ENCODE peak calls at places on chromosome 1, in ten cellular contexts. M is transverse colon, S is esophagus muscularis mucosa, J is left lung, D is AG04450, B is trophoblast cell, K is lower lobe of right lung, U is upper lobe of right lung, N is mesendoderm, F is H9. V is an unnamed sample.

GRCh38 chr1:212212901-212213300 is 72.3 kb upstream of the PPP2R5A start:
- DNase-seq in N (no peak), K (no peak), J (no peak), U (no peak), D (no peak), B (peak), S (no peak), M (no peak), F (no peak), V (no peak)

GRCh38 chr1:232686346-232686745 is 56.4 kb upstream of the SIPA1L2 start:
- DNase-seq in N (no peak), K (no peak), D (no peak), M (no peak), S (no peak), F (no peak), U (no peak), J (no peak), B (no peak), V (no peak)

GRCh38 chr1:15046487-15047165 is 106.9 kb upstream of the TMEM51 start:
- DNase-seq in N (peak), M (peak), K (peak), D (peak), S (no peak), U (peak), J (no peak), B (peak), F (peak), V (peak)

GRCh38 chr1:68470388-68470970 is 20.7 kb upstream of the RPE65 start:
- DNase-seq in K (no peak), B (peak), U (no peak), D (no peak), F (no peak), J (no peak), N (no peak), M (no peak), S (no peak), V (no peak)

GRCh38 chr1:66927528-66927927 is 2.7 kb downstream of the MIER1 start:
- DNase-seq in J (no peak), U (no peak), K (no peak), M (no peak), N (no peak), B (no peak), F (no peak), D (no peak), S (no peak), V (no peak)

GRCh38 chr1:68028566-68028965 is 21.9 kb downstream of the DIRAS3 start:
- DNase-seq in N (no peak), D (no peak), B (no peak), U (no peak), M (no peak), K (no peak), S (peak), J (no peak), F (no peak), V (no peak)

GRCh38 chr1:77533660-77534295 is 148.7 kb downstream of the ZZZ3 start:
- DNase-seq in B (peak), J (no peak), M (peak), D (no peak), U (no peak), K (peak), S (no peak), F (peak), N (peak), V (peak)

GRCh38 chr1:165539306-165539705 is 4.5 kb upstream of the LRRC52 start:
- DNase-seq in B (peak), S (peak), N (peak), K (no peak), D (no peak), U (no peak), M (no peak), J (no peak), F (no peak), V (no peak)

GRCh38 chr1:224884428-224884827 is 45.0 kb upstream of the DNAH14 start:
- DNase-seq in K (no peak), J (no peak), B (peak), S (no peak), N (peak), F (no peak), M (no peak), D (peak), U (no peak), V (no peak)

GRCh38 chr1:11525151-11525505 is 46.2 kb downstream of the DISP3 start:
- DNase-seq in U (peak), K (no peak), J (no peak), S (no peak), D (no peak), B (no peak), N (no peak), M (no peak), F (no peak), V (no peak)

GRCh38 chr1:29879217-29879616 is 642.9 kb downstream of the PTPRU start:
- DNase-seq in U (no peak), S (no peak), D (no peak), N (no peak), F (no peak), M (no peak), J (no peak), B (no peak), K (no peak), V (no peak)

GRCh38 chr1:112712701-112713128 is 2.4 kb downstream of the PPM1J start:
- DNase-seq in U (no peak), B (no peak), N (peak), S (no peak), J (no peak), M (no peak), K (no peak), D (no peak), F (peak), V (no peak)

GRCh38 chr1:186875874-186876273 is 47.1 kb downstream of the PLA2G4A start:
- DNase-seq in F (no peak), S (no peak), N (no peak), B (peak), K (no peak), U (no peak), M (no peak), D (no peak), J (no peak), V (no peak)

GRCh38 chr1:50666849-50667248 is 243.6 kb upstream of the DMRTA2 start:
- DNase-seq in B (no peak), F (no peak), U (no peak), S (no peak), D (no peak), N (no peak), J (no peak), M (no peak), K (no peak), V (no peak)

GRCh38 chr1:42937141-42937696 is 21.4 kb downstream of the SLC2A1 start:
- DNase-seq in K (no peak), F (no peak), M (peak), D (no peak), U (peak), B (peak), S (no peak), J (no peak), N (no peak), V (no peak)

GRCh38 chr1:111660204-111661150 is 40.9 kb downstream of the RAP1A start:
- DNase-seq in S (no peak), M (no peak), K (no peak), U (no peak), B (peak), N (peak), D (no peak), J (no peak), F (no peak), V (no peak)

GRCh38 chr1:9145021-9145668 is 16.2 kb upstream of the GPR157 start:
- DNase-seq in F (no peak), J (peak), K (peak), B (peak), S (no peak), N (peak), U (no peak), D (no peak), M (no peak), V (no peak)

GRCh38 chr1:58324551-58324950 is 222.0 kb downstream of the OMA1 start:
- DNase-seq in J (no peak), N (no peak), U (no peak), F (no peak), B (no peak), D (no peak), M (no peak), S (no peak), K (no peak), V (no peak)

GRCh38 chr1:87203890-87204289 is 124.8 kb upstream of the LMO4 start:
- DNase-seq in J (no peak), M (no peak), S (peak), N (no peak), F (no peak), U (no peak), K (no peak), B (peak), D (no peak), V (no peak)

GRCh38 chr1:180270767-180271639 is 40.9 kb downstream of the LHX4 start:
- DNase-seq in S (no peak), D (peak), N (no peak), F (no peak), M (peak), K (no peak), U (no peak), J (no peak), B (peak), V (no peak)

GRCh38 chr1:156502749-156503671 is 2.4 kb upstream of the MEF2D start:
- DNase-seq in F (peak), M (peak), B (peak), U (peak), N (peak), J (no peak), K (peak), S (peak), D (peak), V (peak)

GRCh38 chr1:233518344-233518743 is 95.6 kb upstream of the KCNK1 start:
- DNase-seq in J (no peak), S (no peak), N (peak), D (no peak), U (no peak), M (peak), K (no peak), B (peak), F (peak), V (no peak)

GRCh38 chr1:192418886-192419285 is 102.1 kb downstream of the RGS21 start:
- DNase-seq in B (no peak), K (no peak), M (no peak), S (no peak), N (no peak), D (no peak), F (no peak), U (no peak), J (no peak), V (no peak)

DNA sequence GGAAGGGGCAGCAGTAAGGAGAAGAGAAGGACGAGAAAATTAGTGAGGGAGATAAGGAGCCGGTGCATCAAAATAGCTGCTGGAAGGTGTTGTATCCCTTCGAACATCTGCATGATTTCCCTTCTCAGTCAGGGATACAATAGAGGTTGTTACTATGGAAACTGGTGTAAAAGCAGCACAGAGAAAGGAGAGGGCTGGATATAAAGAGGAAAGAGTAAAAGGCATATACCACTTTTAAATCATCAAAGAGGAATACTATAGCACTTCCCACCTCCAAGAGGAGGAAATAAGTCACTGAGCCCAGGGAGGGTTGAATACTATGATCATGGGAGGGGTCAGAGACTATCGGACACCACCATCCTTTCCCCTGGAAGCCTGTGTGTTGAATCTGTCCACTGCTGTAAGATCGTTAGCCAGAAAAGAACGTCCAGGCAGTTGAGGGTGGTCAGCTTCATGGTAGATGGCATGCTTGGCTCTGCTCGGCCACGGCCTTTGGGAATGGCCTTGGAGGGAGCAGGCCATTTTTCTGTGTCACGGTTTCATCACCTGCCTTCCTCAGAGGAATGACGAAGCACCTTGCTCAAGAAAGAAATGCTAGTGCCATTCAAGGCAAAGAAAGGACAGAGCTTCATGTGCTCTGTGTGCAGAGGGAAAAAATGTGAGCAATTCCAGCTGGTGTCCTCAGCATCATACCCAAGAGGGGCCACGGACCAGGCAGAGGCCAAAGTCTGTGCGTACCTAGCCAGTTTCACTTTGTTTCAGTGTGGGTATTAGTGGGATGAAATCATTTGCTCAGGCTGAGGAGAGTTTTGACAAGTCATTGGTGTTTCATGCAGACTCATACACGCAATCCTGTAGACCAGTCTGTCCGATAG is 64.2 kb downstream of the IRF2BP2 start:
- DNase-seq in D (no peak), B (peak), J (no peak), K (no peak), N (no peak), U (no peak), F (peak), S (no peak), M (no peak), V (no peak)
- H3K27ac ChIP-seq in D (peak), B (no peak), J (no peak), K (peak), N (no peak), U (no peak), F (no peak), S (peak), M (peak), V (peak)

GRCh38 chr1:36276688-36277087 is 29.5 kb upstream of the SH3D21 start:
- DNase-seq in B (no peak), J (no peak), K (no peak), M (no peak), F (no peak), S (no peak), D (no peak), N (no peak), U (no peak), V (no peak)

GRCh38 chr1:36268981-36269380 is 37.2 kb upstream of the SH3D21 start:
- DNase-seq in N (no peak), B (no peak), J (no peak), D (no peak), S (no peak), M (no peak), F (no peak), U (no peak), K (no peak), V (no peak)

GRCh38 chr1:36269408-36269838 is 36.7 kb upstream of the SH3D21 start:
- DNase-seq in J (no peak), N (no peak), K (peak), M (peak), S (no peak), F (no peak), B (no peak), D (no peak), U (no peak), V (no peak)

GRCh38 chr1:36273024-36273423 is 33.1 kb upstream of the SH3D21 start:
- DNase-seq in N (no peak), B (no peak), J (no peak), F (no peak), M (no peak), K (no peak), S (no peak), U (no peak), D (no peak), V (no peak)
- H3K27ac ChIP-seq in N (no peak), B (no peak), J (no peak), F (no peak), M (no peak), K (no peak), S (no peak), U (no peak), D (no peak), V (no peak)

GRCh38 chr1:48005254-48006162 is 8.3 kb upstream of the TRABD2B start:
- DNase-seq in B (no peak), D (no peak), U (no peak), S (no peak), N (no peak), F (no peak), M (no peak), J (no peak), K (no peak), V (no peak)
- H3K27ac ChIP-seq in B (no peak), D (no peak), U (no peak), S (no peak), N (no peak), F (no peak), M (no peak), J (no peak), K (no peak), V (no peak)

DNA sequence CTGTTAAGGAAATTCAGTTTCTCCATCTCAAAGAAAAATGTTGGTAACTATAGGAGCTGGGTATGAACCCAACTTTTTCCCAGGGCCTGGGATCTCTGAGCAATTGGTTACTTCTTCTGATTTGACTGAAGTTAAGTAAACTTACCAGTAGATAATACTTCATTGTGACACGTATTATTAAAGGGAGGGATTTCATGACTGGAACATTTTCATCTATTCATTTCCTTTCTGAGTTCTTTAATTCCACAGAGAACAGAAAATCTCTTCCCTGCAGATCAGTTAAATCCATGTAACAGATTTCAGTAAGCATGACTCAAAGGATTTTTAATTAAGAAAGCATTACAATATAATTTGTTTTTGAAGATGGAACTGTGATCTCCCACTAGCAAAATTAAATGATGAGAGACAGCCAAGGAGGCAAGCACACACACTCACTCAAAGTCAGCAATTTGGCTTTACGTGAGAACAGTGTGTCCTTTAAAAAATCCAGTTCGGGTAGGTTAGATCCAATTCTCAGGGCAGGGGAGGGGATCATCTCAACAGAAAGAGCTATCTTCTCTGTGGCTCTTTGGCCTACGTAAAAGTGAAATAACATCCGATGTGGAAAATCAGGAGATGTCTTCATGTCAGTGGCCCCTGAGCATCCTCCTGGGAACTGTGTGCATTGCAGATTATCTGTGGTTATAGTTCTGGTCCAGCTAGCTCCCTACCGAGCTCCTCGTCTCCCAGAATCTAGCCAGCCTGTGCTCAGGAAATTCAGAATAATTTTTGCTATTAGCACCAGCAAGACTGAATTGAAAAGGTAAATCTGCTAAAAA is 10.8 kb upstream of the MYOC start:
- DNase-seq in M (no peak), J (no peak), S (no peak), F (no peak), B (no peak), N (no peak), D (no peak), K (no peak), U (no peak), V (no peak)
- H3K27ac ChIP-seq in M (peak), J (no peak), S (peak), F (no peak), B (no peak), N (no peak), D (no peak), K (no peak), U (no peak), V (no peak)

GRCh38 chr1:24828183-24828886 is 83.1 kb downstream of the CLIC4 start:
- DNase-seq in J (no peak), F (no peak), K (no peak), M (no peak), D (no peak), U (no peak), N (no peak), S (no peak), B (no peak), V (no peak)
- H3K27ac ChIP-seq in J (peak), F (no peak), K (no peak), M (peak), D (no peak), U (no peak), N (no peak), S (peak), B (no peak), V (no peak)

GRCh38 chr1:95168638-95169411 is 51.7 kb downstream of the TLCD4 start:
- DNase-seq in J (no peak), K (no peak), N (peak), S (no peak), D (no peak), U (no peak), F (no peak), B (no peak), M (no peak), V (no peak)

GRCh38 chr1:95176859-95177258 is 57.2 kb upstream of the RWDD3 start:
- DNase-seq in D (no peak), F (no peak), B (no peak), M (no peak), N (no peak), J (no peak), K (no peak), U (no peak), S (no peak), V (no peak)

GRCh38 chr1:95169544-95169943 is 52.4 kb downstream of the TLCD4 start:
- DNase-seq in J (no peak), K (no peak), D (no peak), S (no peak), M (no peak), N (peak), U (no peak), B (peak), F (no peak), V (no peak)

DNA sequence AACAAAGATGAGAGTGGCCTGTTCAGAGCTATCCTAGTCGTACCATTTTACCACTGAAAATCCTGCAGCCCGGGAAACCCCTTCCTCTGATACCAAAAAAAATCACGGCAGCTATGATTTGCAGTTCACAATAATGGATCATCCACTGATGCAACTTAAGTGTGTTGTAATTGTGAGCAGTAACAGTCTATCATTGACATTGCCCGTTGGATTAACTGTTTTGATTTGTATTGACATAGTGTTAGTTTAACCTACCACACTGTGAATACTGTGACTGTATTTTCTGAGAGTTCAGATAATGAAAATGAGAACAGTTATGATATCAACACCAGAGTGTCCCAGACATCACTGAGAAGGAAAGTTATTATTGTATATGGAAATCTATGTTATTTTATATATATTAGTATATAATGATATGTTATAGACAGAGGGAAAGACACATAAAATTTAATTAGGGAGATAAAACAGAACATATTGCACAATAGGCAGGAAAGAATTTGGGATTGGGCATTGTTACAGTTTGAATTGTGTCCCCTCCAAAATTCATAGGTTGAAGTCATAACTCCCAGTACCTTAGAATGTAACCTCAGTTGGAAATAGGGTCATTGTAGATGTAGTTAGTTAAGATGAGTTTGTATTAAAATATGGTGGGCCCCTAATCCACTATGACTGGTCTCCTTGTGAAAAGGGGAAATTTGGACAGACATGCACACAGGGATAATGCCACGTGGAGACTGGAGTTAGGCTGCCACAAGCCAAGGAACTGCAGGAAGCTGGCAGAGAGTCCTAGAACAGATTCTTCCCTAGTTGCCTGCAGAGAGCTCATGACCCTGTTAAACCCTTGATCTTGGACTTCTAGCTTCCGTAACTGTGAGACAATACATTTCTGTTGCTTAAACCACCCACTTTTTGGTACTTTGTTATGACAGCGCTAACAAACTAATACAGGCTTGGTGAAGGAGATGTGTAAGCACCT is 54.4 kb downstream of the TLCD4 start:
- DNase-seq in S (no peak), U (no peak), J (no peak), M (no peak), K (no peak), N (no peak), F (no peak), B (no peak), D (no peak), V (no peak)
- H3K27ac ChIP-seq in S (no peak), U (no peak), J (no peak), M (no peak), K (no peak), N (no peak), F (no peak), B (no peak), D (no peak), V (no peak)

DNA sequence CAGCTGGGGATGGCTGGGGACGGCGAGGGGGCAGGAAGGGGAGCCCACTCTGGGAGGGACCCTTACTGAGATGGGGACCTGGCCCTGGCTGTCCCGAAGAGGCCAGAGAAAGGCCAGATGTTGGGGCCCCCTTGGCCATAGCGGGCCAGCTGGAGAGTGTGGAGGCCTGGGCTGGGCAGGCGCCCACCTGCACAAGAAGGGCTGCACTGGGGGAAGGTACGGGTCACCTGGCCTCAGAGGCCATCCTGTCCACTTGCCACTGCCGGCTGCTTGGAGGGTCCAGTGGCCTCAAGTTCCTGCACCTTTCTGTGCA is 5.0 kb upstream of the PLCH2 start:
- DNase-seq in D (no peak), M (no peak), J (no peak), B (no peak), N (no peak), F (no peak), U (no peak), S (no peak), K (no peak), V (no peak)
- H3K27ac ChIP-seq in D (no peak), M (no peak), J (no peak), B (no peak), N (no peak), F (no peak), U (no peak), S (no peak), K (no peak), V (no peak)